ENCODE peak calls at places on chromosomes 16 and 17, in nine cellular contexts. N, K, Z, J, G, U, C, L and F are unnamed samples.

GRCh38 chr17:65008877-65009276 is 47.7 kb downstream of the GNA13 start:
- ATAC-seq in N (no peak), K (no peak), Z (no peak), J (no peak), G (no peak), U (no peak), C (no peak), L (no peak), F (no peak)

GRCh38 chr16:50466170-50466569 is 82.0 kb upstream of the NKD1 start:
- ATAC-seq in N (no peak), K (no peak), Z (no peak), J (no peak), G (no peak), U (no peak), C (no peak), L (no peak), F (no peak)

GRCh38 chr17:55334881-55335523 is 70.2 kb downstream of the HLF start:
- ATAC-seq in N (no peak), K (no peak), Z (no peak), J (no peak), G (no peak), U (no peak), C (peak; percentile 90), L (no peak), F (no peak)

GRCh38 chr16:80058236-80058635 is 457.7 kb upstream of the MAF start:
- ATAC-seq in N (peak; percentile 72), K (peak; percentile 73), Z (peak; percentile 50), J (no peak), G (no peak), U (no peak), C (no peak), L (no peak), F (peak; percentile 22)

GRCh38 chr17:31510273-31511175 is 119.0 kb downstream of the RAB11FIP4 start:
- ATAC-seq in N (peak; percentile 74), K (peak; percentile 78), Z (no peak), J (no peak), G (no peak), U (no peak), C (no peak), L (no peak), F (no peak)

GRCh38 chr17:3845754-3846738 is at the start of gene NCBP3:
- ATAC-seq in N (peak; percentile 97), K (peak; percentile 98), Z (peak; percentile 99), J (peak; percentile 96), G (peak; percentile 97), U (peak; percentile 93), C (peak; percentile 96), L (peak; percentile 98), F (peak; percentile 96)

GRCh38 chr17:1690544-1691221 is 6.0 kb upstream of the PRPF8 start:
- ATAC-seq in N (no peak), K (no peak), Z (no peak), J (no peak), G (no peak), U (no peak), C (no peak), L (no peak), F (no peak)

GRCh38 chr16:10833271-10833670 is 14.7 kb upstream of the TVP23A start:
- ATAC-seq in N (no peak), K (no peak), Z (no peak), J (no peak), G (no peak), U (no peak), C (no peak), L (no peak), F (no peak)

GRCh38 chr17:7923290-7923628 is 6.4 kb downstream of the KCNAB3 start:
- ATAC-seq in N (peak; percentile 19), K (no peak), Z (peak; percentile 6), J (no peak), G (no peak), U (peak; percentile 6), C (peak; percentile 43), L (no peak), F (peak; percentile 14)

GRCh38 chr17:65514082-65514481 is 47.4 kb downstream of the AXIN2 start:
- ATAC-seq in N (no peak), K (peak; percentile 71), Z (no peak), J (peak; percentile 53), G (peak; percentile 93), U (no peak), C (no peak), L (no peak), F (peak; percentile 49)

GRCh38 chr16:48452991-48453760 is 68.0 kb upstream of the SIAH1 start:
- ATAC-seq in N (peak; percentile 79), K (peak; percentile 92), Z (no peak), J (no peak), G (no peak), U (no peak), C (no peak), L (peak; percentile 25), F (peak; percentile 21)

GRCh38 chr16:2170080-2170479 is 14.5 kb downstream of the TRAF7 start:
- ATAC-seq in N (peak; percentile 23), K (peak; percentile 6), Z (peak; percentile 62), J (no peak), G (no peak), U (no peak), C (no peak), L (no peak), F (peak; percentile 14)

GRCh38 chr17:45035848-45036247 is 15.6 kb downstream of the DCAKD start:
- ATAC-seq in N (no peak), K (no peak), Z (no peak), J (no peak), G (no peak), U (no peak), C (no peak), L (no peak), F (no peak)

GRCh38 chr16:74625500-74626350 is 18.8 kb upstream of the GLG1 start:
- ATAC-seq in N (no peak), K (peak; percentile 16), Z (no peak), J (no peak), G (peak; percentile 31), U (no peak), C (no peak), L (no peak), F (no peak)

GRCh38 chr17:28854457-28855382 is at the start of gene ERAL1:
- ATAC-seq in N (peak; percentile 99), K (peak; percentile 100), Z (peak; percentile 99), J (peak; percentile 99), G (peak; percentile 99), U (peak; percentile 100), C (peak; percentile 99), L (peak; percentile 99), F (peak; percentile 94)

GRCh38 chr17:37507108-37507507 is 17.4 kb downstream of the DUSP14 start:
- ATAC-seq in N (no peak), K (peak; percentile 35), Z (no peak), J (no peak), G (no peak), U (no peak), C (no peak), L (no peak), F (no peak)

GRCh38 chr16:80974649-80975376 is 31.9 kb downstream of the CMC2 start:
- ATAC-seq in N (peak; percentile 48), K (peak; percentile 78), Z (no peak), J (no peak), G (no peak), U (no peak), C (no peak), L (peak; percentile 71), F (no peak)

GRCh38 chr17:58823051-58823525 is 67.4 kb downstream of the PPM1E start:
- ATAC-seq in N (no peak), K (no peak), Z (no peak), J (no peak), G (no peak), U (no peak), C (no peak), L (no peak), F (no peak)

GRCh38 chr17:78903101-78903779 is at the start of gene CEP295NL:
- ATAC-seq in N (peak; percentile 12), K (peak; percentile 34), Z (peak; percentile 43), J (peak; percentile 85), G (peak; percentile 89), U (no peak), C (peak; percentile 28), L (peak; percentile 61), F (no peak)

GRCh38 chr17:20994779-20995149 is 48.0 kb downstream of the USP22 start:
- ATAC-seq in N (no peak), K (no peak), Z (no peak), J (no peak), G (no peak), U (no peak), C (no peak), L (no peak), F (no peak)

GRCh38 chr17:35774499-35774898 is 13.8 kb downstream of the C17orf50 start:
- ATAC-seq in N (peak; percentile 74), K (peak; percentile 84), Z (peak; percentile 83), J (no peak), G (no peak), U (no peak), C (peak; percentile 36), L (no peak), F (peak; percentile 37)

GRCh38 chr16:1458336-1458976 is 14.1 kb upstream of the CCDC154 start:
- ATAC-seq in N (no peak), K (no peak), Z (no peak), J (peak; percentile 92), G (peak; percentile 90), U (no peak), C (no peak), L (no peak), F (no peak)

GRCh38 chr17:4721203-4722135 is 9.8 kb upstream of the MED11 start:
- ATAC-seq in N (peak; percentile 74), K (peak; percentile 64), Z (no peak), J (peak; percentile 71), G (peak; percentile 73), U (peak; percentile 27), C (no peak), L (peak; percentile 90), F (peak; percentile 44)

GRCh38 chr16:82229800-82230619 is 60.0 kb upstream of the MPHOSPH6 start:
- ATAC-seq in N (peak; percentile 69), K (peak; percentile 60), Z (no peak), J (no peak), G (peak; percentile 40), U (peak; percentile 33), C (peak; percentile 96), L (peak; percentile 94), F (peak; percentile 82)

GRCh38 chr17:7292194-7292593 is 2.2 kb downstream of the YBX2 start:
- ATAC-seq in N (no peak), K (no peak), Z (no peak), J (no peak), G (no peak), U (no peak), C (no peak), L (no peak), F (no peak)

GRCh38 chr16:85354623-85355514 is 242.6 kb upstream of the CIBAR2 start:
- ATAC-seq in N (peak; percentile 65), K (no peak), Z (no peak), J (peak; percentile 14), G (no peak), U (no peak), C (peak; percentile 57), L (peak; percentile 25), F (peak; percentile 50)

GRCh38 chr16:49282690-49283375 is 1.2 kb upstream of the CBLN1 start:
- ATAC-seq in N (no peak), K (no peak), Z (no peak), J (no peak), G (no peak), U (no peak), C (peak; percentile 30), L (peak; percentile 83), F (no peak)

GRCh38 chr17:39674702-39675389 is 6.6 kb downstream of the PNMT start:
- ATAC-seq in N (peak; percentile 24), K (peak; percentile 28), Z (no peak), J (no peak), G (no peak), U (no peak), C (peak; percentile 45), L (peak; percentile 59), F (peak; percentile 82)

GRCh38 chr17:45975640-45976295 is 23.3 kb upstream of the STH start:
- ATAC-seq in N (no peak), K (no peak), Z (peak; percentile 19), J (no peak), G (no peak), U (no peak), C (no peak), L (no peak), F (no peak)

GRCh38 chr16:66510711-66511614 is 39.0 kb downstream of the TK2 start:
- ATAC-seq in N (peak; percentile 50), K (peak; percentile 34), Z (peak; percentile 29), J (no peak), G (no peak), U (no peak), C (peak; percentile 39), L (no peak), F (no peak)

GRCh38 chr17:39835038-39835786 is 28.9 kb downstream of the IKZF3 start:
- ATAC-seq in N (no peak), K (no peak), Z (no peak), J (no peak), G (no peak), U (no peak), C (peak; percentile 54), L (peak; percentile 71), F (no peak)